ENCODE peak calls at places on chromosome 7, in six cellular contexts. E is CD8-positive, alpha-beta T cell; R is HS-5; X is PC-3; G is iris pigment epithelial cell; U is activated CD8-positive, alpha-beta memory T cell treated with anti-CD3 and anti-CD28 coated beads for 1 hour. F is an unnamed sample.

GRCh38 chr7:676246-676971 is 50.1 kb upstream of the DNAAF5 start:
- DNase-seq in G (no peak), R (no peak), U (no peak), X (no peak), E (no peak), F (no peak)

GRCh38 chr7:138527746-138528223 is 67.7 kb downstream of the TRIM24 start:
- DNase-seq in U (no peak), R (no peak), E (no peak), X (no peak), G (no peak), F (no peak)

GRCh38 chr7:91894781-91895480 is 14.4 kb upstream of the MTERF1 start:
- DNase-seq in E (no peak), G (peak; percentile 55), R (no peak), X (no peak), U (no peak), F (no peak)

GRCh38 chr7:43199761-43200160 is 87.3 kb downstream of the HECW1 start:
- DNase-seq in E (no peak), R (no peak), G (peak; percentile 43), X (peak; percentile 44), U (no peak), F (no peak)

GRCh38 chr7:4670791-4671190 is 11.3 kb upstream of the FOXK1 start:
- DNase-seq in U (no peak), X (no peak), G (no peak), R (no peak), E (no peak), F (no peak)

GRCh38 chr7:92586403-92586802 is 3.8 kb downstream of the FAM133B start:
- DNase-seq in U (no peak), G (peak; percentile 70), X (no peak), R (no peak), E (no peak), F (no peak)

GRCh38 chr7:156515911-156516790 is 124.4 kb upstream of the RNF32 start:
- DNase-seq in G (no peak), X (no peak), R (no peak), U (no peak), E (no peak), F (no peak)

GRCh38 chr7:45384499-45384898 is 189.7 kb upstream of the ADCY1 start:
- DNase-seq in X (peak; percentile 58), G (peak; percentile 54), R (peak; percentile 42), U (no peak), E (no peak), F (no peak)

GRCh38 chr7:101562531-101563197 is 66.4 kb downstream of the MYL10 start:
- DNase-seq in G (no peak), U (no peak), R (no peak), E (no peak), X (no peak), F (no peak)

GRCh38 chr7:139680676-139681462 is 96.9 kb downstream of the HIPK2 start:
- DNase-seq in E (peak; percentile 56), G (peak; percentile 94), R (peak; percentile 84), U (peak; percentile 13), X (peak; percentile 98), F (peak; percentile 89)

GRCh38 chr7:76327610-76328009 is 25.1 kb downstream of the HSPB1 start:
- DNase-seq in E (no peak), R (no peak), U (no peak), X (no peak), G (no peak), F (no peak)

GRCh38 chr7:99628471-99629465 is 12.0 kb downstream of the ZSCAN25 start:
- DNase-seq in U (no peak), R (no peak), X (no peak), G (no peak), E (no peak), F (no peak)

GRCh38 chr7:91512958-91513357 is 248.7 kb downstream of the FZD1 start:
- DNase-seq in U (no peak), X (peak; percentile 9), G (peak; percentile 62), R (peak; percentile 29), E (no peak), F (no peak)

GRCh38 chr7:36661135-36661840 is 63.0 kb downstream of the AOAH start:
- DNase-seq in G (peak; percentile 66), U (no peak), R (peak; percentile 55), E (no peak), X (peak; percentile 55), F (no peak)

GRCh38 chr7:2820508-2820934 is 23.6 kb downstream of the GNA12 start:
- DNase-seq in X (peak; percentile 92), E (no peak), R (peak; percentile 97), G (peak; percentile 96), U (no peak), F (peak; percentile 82)

GRCh38 chr7:120785056-120785455 is 72.9 kb downstream of the TSPAN12 start:
- DNase-seq in R (no peak), U (no peak), G (no peak), E (no peak), X (no peak), F (no peak)

GRCh38 chr7:83594076-83594475 is 54.9 kb downstream of the SEMA3E start:
- DNase-seq in G (no peak), X (no peak), E (no peak), U (no peak), R (no peak), F (no peak)

GRCh38 chr7:142321391-142321790 is 63.5 kb upstream of the PRSS58 start:
- DNase-seq in E (no peak), X (no peak), R (no peak), U (no peak), G (no peak), F (no peak)

GRCh38 chr7:135249901-135250300 is 16.3 kb downstream of the STRA8 start:
- DNase-seq in E (no peak), X (no peak), G (no peak), R (no peak), U (no peak), F (no peak)

GRCh38 chr7:131537581-131537980 is 18.8 kb downstream of the PODXL start:
- DNase-seq in G (no peak), U (no peak), R (no peak), E (no peak), X (no peak), F (no peak)

GRCh38 chr7:96173777-96174176 is 148.1 kb downstream of the SLC25A13 start:
- DNase-seq in G (no peak), U (no peak), E (no peak), X (no peak), R (no peak), F (no peak)

GRCh38 chr7:18393465-18394118 is 102.0 kb upstream of the HDAC9 start:
- DNase-seq in E (no peak), X (no peak), G (no peak), R (no peak), U (no peak), F (no peak)

GRCh38 chr7:23472046-23472445 is 1.8 kb upstream of the IGF2BP3 start:
- DNase-seq in X (no peak), G (no peak), E (no peak), R (no peak), U (no peak), F (no peak)

GRCh38 chr7:121960678-121961461 is 87.9 kb downstream of the PTPRZ1 start:
- DNase-seq in R (peak; percentile 72), X (peak; percentile 51), U (no peak), G (peak; percentile 87), E (no peak), F (peak; percentile 54)

F was measured in AG04449.